ENCODE peak calls at places on chromosome 17, in seven cellular contexts. One of them, this sample, is unnamed. For H3K4me1 and H3K9me3, the result is how much of the 10 kb centered on the place peaks cover.

GRCh38 chr17:29615048-29615385 is 7.7 kb downstream of the CORO6 start:
- DNase-seq in H1: no peak
- DNase-seq in BE2C: no peak
- DNase-seq in SK-N-SH: peak
- DNase-seq in stomach: no peak
- DNase-seq in adrenal gland: no peak
- DNase-seq in heart right ventricle: no peak
- DNase-seq in this sample: no peak

GRCh38 chr17:28551421-28552186 is 820 bp downstream of the UNC119 start:
- DNase-seq in SK-N-SH: no peak
- DNase-seq in H1: no peak
- DNase-seq in heart right ventricle: no peak
- DNase-seq in BE2C: no peak
- DNase-seq in stomach: no peak
- DNase-seq in adrenal gland: no peak
- DNase-seq in this sample: peak

GRCh38 chr17:8922451-8922850 is 43.1 kb downstream of the PIK3R5 start:
- DNase-seq in BE2C: no peak
- DNase-seq in heart right ventricle: no peak
- DNase-seq in SK-N-SH: no peak
- DNase-seq in H1: no peak
- DNase-seq in stomach: no peak
- DNase-seq in adrenal gland: no peak
- DNase-seq in this sample: no peak

GRCh38 chr17:55794681-55795080 is 43.8 kb downstream of the PCTP start:
- DNase-seq in H1: no peak
- DNase-seq in SK-N-SH: no peak
- DNase-seq in adrenal gland: no peak
- DNase-seq in BE2C: no peak
- DNase-seq in heart right ventricle: no peak
- DNase-seq in stomach: no peak
- DNase-seq in this sample: peak

GRCh38 chr17:35849469-35850348 is 19.0 kb downstream of the HEATR9 start:
- DNase-seq in BE2C: peak
- DNase-seq in adrenal gland: peak
- DNase-seq in stomach: peak
- DNase-seq in SK-N-SH: peak
- DNase-seq in heart right ventricle: peak
- DNase-seq in H1: peak
- DNase-seq in this sample: peak

GRCh38 chr17:33602981-33603380 is 309.9 kb upstream of the ASIC2 start:
- DNase-seq in stomach: no peak
- DNase-seq in H1: no peak
- DNase-seq in BE2C: peak
- DNase-seq in heart right ventricle: no peak
- DNase-seq in SK-N-SH: peak
- DNase-seq in adrenal gland: peak
- DNase-seq in this sample: no peak

GRCh38 chr17:30812218-30813177 is 12.0 kb downstream of the CRLF3 start:
- DNase-seq in heart right ventricle: no peak
- DNase-seq in H1: no peak
- DNase-seq in BE2C: no peak
- DNase-seq in adrenal gland: peak
- DNase-seq in SK-N-SH: no peak
- DNase-seq in stomach: no peak
- DNase-seq in this sample: no peak

GRCh38 chr17:47197821-47198220 is 8.7 kb upstream of the CDC27 start:
- DNase-seq in H1: no peak
- DNase-seq in SK-N-SH: no peak
- DNase-seq in BE2C: no peak
- DNase-seq in heart right ventricle: no peak
- DNase-seq in adrenal gland: no peak
- DNase-seq in stomach: no peak
- DNase-seq in this sample: peak

GRCh38 chr17:8828517-8828875 is 29.3 kb upstream of the MFSD6L start:
- DNase-seq in H1: no peak
- DNase-seq in stomach: no peak
- DNase-seq in BE2C: no peak
- DNase-seq in adrenal gland: no peak
- DNase-seq in SK-N-SH: no peak
- DNase-seq in heart right ventricle: no peak
- DNase-seq in this sample: no peak

GRCh38 chr17:41331606-41332005 is 16.1 kb upstream of the KRTAP17-1 start:
- DNase-seq in BE2C: no peak
- DNase-seq in stomach: no peak
- DNase-seq in SK-N-SH: no peak
- DNase-seq in H1: no peak
- DNase-seq in adrenal gland: no peak
- DNase-seq in heart right ventricle: no peak
- DNase-seq in this sample: no peak

GRCh38 chr17:3935140-3935542 is 18.9 kb upstream of the P2RX1 start:
- DNase-seq in stomach: peak
- DNase-seq in heart right ventricle: peak
- DNase-seq in H1: peak
- DNase-seq in adrenal gland: peak
- DNase-seq in SK-N-SH: peak
- DNase-seq in BE2C: peak
- DNase-seq in this sample: peak

GRCh38 chr17:17322516-17323510 is 19.6 kb downstream of the NT5M start:
- DNase-seq in SK-N-SH: no peak
- DNase-seq in H1: no peak
- DNase-seq in heart right ventricle: no peak
- DNase-seq in stomach: peak
- DNase-seq in BE2C: no peak
- DNase-seq in adrenal gland: no peak
- DNase-seq in this sample: no peak

GRCh38 chr17:55304171-55304859 is 39.6 kb downstream of the HLF start:
- DNase-seq in SK-N-SH: no peak
- DNase-seq in stomach: no peak
- DNase-seq in BE2C: no peak
- DNase-seq in H1: no peak
- DNase-seq in heart right ventricle: no peak
- DNase-seq in adrenal gland: no peak
- DNase-seq in this sample: no peak

GRCh38 chr17:55413825-55414489 is 7.7 kb downstream of the MMD start:
- DNase-seq in SK-N-SH: no peak
- DNase-seq in adrenal gland: no peak
- DNase-seq in stomach: no peak
- DNase-seq in BE2C: no peak
- DNase-seq in heart right ventricle: no peak
- DNase-seq in H1: no peak
- DNase-seq in this sample: no peak

GRCh38 chr17:80212962-80213650 is 7.0 kb downstream of the SGSH start:
- DNase-seq in H1: no peak
- DNase-seq in heart right ventricle: no peak
- DNase-seq in stomach: no peak
- DNase-seq in BE2C: no peak
- DNase-seq in SK-N-SH: no peak
- DNase-seq in adrenal gland: no peak
- DNase-seq in this sample: no peak

GRCh38 chr17:30332057-30332542 is 1.8 kb downstream of the TMIGD1 start:
- DNase-seq in adrenal gland: no peak
- DNase-seq in H1: no peak
- DNase-seq in SK-N-SH: no peak
- DNase-seq in BE2C: no peak
- DNase-seq in stomach: no peak
- DNase-seq in heart right ventricle: no peak
- DNase-seq in this sample: no peak

GRCh38 chr17:8100763-8101162 is 13.2 kb upstream of the ALOX12B start:
- DNase-seq in adrenal gland: no peak
- DNase-seq in heart right ventricle: no peak
- DNase-seq in BE2C: no peak
- DNase-seq in H1: no peak
- DNase-seq in SK-N-SH: no peak
- DNase-seq in stomach: no peak
- DNase-seq in this sample: no peak

GRCh38 chr17:63365366-63366237 is 80.5 kb downstream of the CYB561 start:
- DNase-seq in SK-N-SH: no peak
- DNase-seq in adrenal gland: no peak
- DNase-seq in BE2C: no peak
- DNase-seq in heart right ventricle: no peak
- DNase-seq in H1: no peak
- DNase-seq in stomach: no peak
- DNase-seq in this sample: no peak

GRCh38 chr17:31919802-31920525 is 16.8 kb upstream of the SUZ12 start:
- DNase-seq in adrenal gland: peak
- DNase-seq in BE2C: no peak
- DNase-seq in SK-N-SH: no peak
- DNase-seq in stomach: no peak
- DNase-seq in H1: no peak
- DNase-seq in heart right ventricle: no peak
- DNase-seq in this sample: no peak

GRCh38 chr17:74455025-74455585 is 11.3 kb upstream of the CD300A start:
- DNase-seq in H1: no peak
- DNase-seq in BE2C: no peak
- DNase-seq in heart right ventricle: peak
- DNase-seq in stomach: no peak
- DNase-seq in SK-N-SH: no peak
- DNase-seq in adrenal gland: no peak
- DNase-seq in this sample: no peak

GRCh38 chr17:65346166-65346565 is 209.0 kb downstream of the RGS9 start:
- DNase-seq in SK-N-SH: no peak
- DNase-seq in BE2C: no peak
- DNase-seq in H1: no peak
- DNase-seq in heart right ventricle: no peak
- DNase-seq in stomach: no peak
- DNase-seq in adrenal gland: no peak
- DNase-seq in this sample: no peak

GRCh38 chr17:80984749-80985148 is 6.9 kb upstream of the CHMP6 start:
- DNase-seq in adrenal gland: no peak
- DNase-seq in SK-N-SH: no peak
- DNase-seq in heart right ventricle: no peak
- DNase-seq in stomach: no peak
- DNase-seq in H1: peak
- DNase-seq in BE2C: no peak
- DNase-seq in this sample: peak

GRCh38 chr17:82863941-82864720 is 24.3 kb upstream of the ZNF750 start:
- DNase-seq in SK-N-SH: peak
- DNase-seq in stomach: peak
- DNase-seq in BE2C: peak
- DNase-seq in heart right ventricle: no peak
- DNase-seq in H1: no peak
- DNase-seq in adrenal gland: peak
- DNase-seq in this sample: peak
- H3K4me1 ChIP-seq in SK-N-SH: half or more
- H3K4me1 ChIP-seq in stomach: under half
- H3K4me1 ChIP-seq in BE2C: under half
- H3K4me1 ChIP-seq in heart right ventricle: half or more
- H3K4me1 ChIP-seq in H1: under half
- H3K4me1 ChIP-seq in adrenal gland: under half
- H3K4me1 ChIP-seq in this sample: half or more

GRCh38 chr17:61584866-61585265 is 6.2 kb downstream of the NACA2 start:
- DNase-seq in BE2C: no peak
- DNase-seq in stomach: no peak
- DNase-seq in heart right ventricle: no peak
- DNase-seq in SK-N-SH: peak
- DNase-seq in H1: no peak
- DNase-seq in adrenal gland: no peak
- DNase-seq in this sample: no peak
- H3K9me3 ChIP-seq in BE2C: under half
- H3K9me3 ChIP-seq in stomach: under half
- H3K9me3 ChIP-seq in heart right ventricle: under half
- H3K9me3 ChIP-seq in SK-N-SH: under half
- H3K9me3 ChIP-seq in H1: under half
- H3K9me3 ChIP-seq in adrenal gland: under half
- H3K9me3 ChIP-seq in this sample: under half

DNA sequence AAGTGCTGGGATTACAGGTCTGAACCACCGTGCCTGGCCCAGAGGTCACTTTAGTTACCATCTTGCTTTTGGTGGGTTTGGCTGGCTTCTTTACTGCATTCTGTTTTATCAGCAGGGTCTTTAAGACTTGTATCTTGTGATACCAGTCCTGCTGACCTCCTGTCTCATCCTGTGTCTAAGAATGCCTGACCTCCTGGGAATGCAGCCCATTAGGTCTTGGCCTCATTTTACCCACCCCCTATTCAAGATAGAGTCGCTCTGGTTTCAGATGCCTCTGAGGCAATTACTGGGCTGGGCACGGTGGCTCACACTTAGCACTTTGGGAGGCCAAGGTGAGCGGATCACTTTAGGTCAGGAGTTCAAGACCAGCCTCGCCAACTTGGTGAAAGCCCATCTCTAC is 63.8 kb downstream of the MFSD11 start:
- DNase-seq in BE2C: no peak
- DNase-seq in adrenal gland: no peak
- DNase-seq in heart right ventricle: no peak
- DNase-seq in H1: no peak
- DNase-seq in SK-N-SH: no peak
- DNase-seq in stomach: no peak
- DNase-seq in this sample: no peak
- H3K4me1 ChIP-seq in BE2C: under half
- H3K4me1 ChIP-seq in adrenal gland: under half
- H3K4me1 ChIP-seq in heart right ventricle: under half
- H3K4me1 ChIP-seq in H1: under half
- H3K4me1 ChIP-seq in SK-N-SH: under half
- H3K4me1 ChIP-seq in stomach: under half
- H3K4me1 ChIP-seq in this sample: under half

GRCh38 chr17:70059649-70060048 is 15.4 kb upstream of the KCNJ16 start:
- DNase-seq in H1: no peak
- DNase-seq in SK-N-SH: no peak
- DNase-seq in adrenal gland: no peak
- DNase-seq in heart right ventricle: no peak
- DNase-seq in BE2C: no peak
- DNase-seq in stomach: no peak
- DNase-seq in this sample: no peak

GRCh38 chr17:70054961-70055360 is 20.1 kb upstream of the KCNJ16 start:
- DNase-seq in heart right ventricle: no peak
- DNase-seq in BE2C: no peak
- DNase-seq in H1: no peak
- DNase-seq in adrenal gland: no peak
- DNase-seq in SK-N-SH: no peak
- DNase-seq in stomach: no peak
- DNase-seq in this sample: no peak

GRCh38 chr17:70053241-70054234 is 21.5 kb upstream of the KCNJ16 start:
- DNase-seq in SK-N-SH: no peak
- DNase-seq in adrenal gland: no peak
- DNase-seq in heart right ventricle: peak
- DNase-seq in H1: no peak
- DNase-seq in stomach: no peak
- DNase-seq in BE2C: no peak
- DNase-seq in this sample: no peak

GRCh38 chr17:70060415-70060814 is 14.6 kb upstream of the KCNJ16 start:
- DNase-seq in H1: no peak
- DNase-seq in heart right ventricle: no peak
- DNase-seq in adrenal gland: no peak
- DNase-seq in SK-N-SH: no peak
- DNase-seq in BE2C: no peak
- DNase-seq in stomach: peak
- DNase-seq in this sample: peak

GRCh38 chr17:70059076-70059475 is 15.9 kb upstream of the KCNJ16 start:
- DNase-seq in adrenal gland: no peak
- DNase-seq in BE2C: no peak
- DNase-seq in SK-N-SH: no peak
- DNase-seq in stomach: no peak
- DNase-seq in H1: no peak
- DNase-seq in heart right ventricle: no peak
- DNase-seq in this sample: no peak
- H3K9me3 ChIP-seq in adrenal gland: under half
- H3K9me3 ChIP-seq in BE2C: under half
- H3K9me3 ChIP-seq in SK-N-SH: under half
- H3K9me3 ChIP-seq in stomach: under half
- H3K9me3 ChIP-seq in H1: under half
- H3K9me3 ChIP-seq in heart right ventricle: under half
- H3K9me3 ChIP-seq in this sample: under half

GRCh38 chr17:50188521-50189395 is 12.7 kb downstream of the COL1A1 start:
- DNase-seq in heart right ventricle: no peak
- DNase-seq in SK-N-SH: no peak
- DNase-seq in BE2C: no peak
- DNase-seq in H1: no peak
- DNase-seq in adrenal gland: no peak
- DNase-seq in stomach: no peak
- DNase-seq in this sample: no peak
- H3K4me1 ChIP-seq in heart right ventricle: under half
- H3K4me1 ChIP-seq in SK-N-SH: under half
- H3K4me1 ChIP-seq in BE2C: under half
- H3K4me1 ChIP-seq in H1: under half
- H3K4me1 ChIP-seq in adrenal gland: under half
- H3K4me1 ChIP-seq in stomach: under half
- H3K4me1 ChIP-seq in this sample: under half

This sample was measured in SJCRH30.